ENCODE peak calls at places on chromosomes 11 and 22, in ten cellular contexts. Q is stimulated activated CD4-positive, alpha-beta T cell treated with anti-CD3 and anti-CD28 coated beads, Interleukin-12 subunit alpha, Interleukin-12 subunit beta, amount 100 ng/mL, for 48 hours; F is activated CD4-positive, alpha-beta T cell treated with anti-CD3 and anti-CD28 coated beads, Interleukin-2, amount 50 U/mL, for 24 hours; A is stimulated activated CD8-positive, alpha-beta memory T cell treated with anti-CD3 and anti-CD28 coated beads, Interleukin-4, amount 100 ng/mL, for 4 hours; B is A549; R is PC-3; T is fibroblast of pulmonary artery; L is HEK293T; C is HepG2; V is H7. E is an unnamed sample.

GRCh38 chr22:42831712-42832111 is 25.4 kb downstream of the ARFGAP3 start:
- DNase-seq in F (no peak), B (no peak), R (no peak), V (no peak), L (no peak), A (no peak), C (no peak), Q (no peak), T (no peak), E (no peak)

GRCh38 chr11:108093128-108093904 is 28.1 kb upstream of the ACAT1 start:
- DNase-seq in T (no peak), F (no peak), R (peak), B (no peak), L (no peak), V (no peak), C (no peak), Q (no peak), A (no peak), E (no peak)

GRCh38 chr22:25083414-25084166 is 116.1 kb upstream of the CRYBB3 start:
- DNase-seq in V (peak), C (peak), T (no peak), R (no peak), Q (no peak), A (no peak), F (no peak), B (no peak), L (no peak), E (no peak)

GRCh38 chr11:113148652-113149051 is 165.7 kb upstream of the TTC12 start:
- DNase-seq in R (no peak), B (no peak), C (no peak), V (peak), T (no peak), L (no peak), Q (no peak), F (no peak), A (no peak), E (no peak)

GRCh38 chr11:46295312-46295995 is 18.0 kb downstream of the CREB3L1 start:
- DNase-seq in A (peak), Q (peak), L (peak), R (no peak), B (no peak), C (peak), F (peak), V (peak), T (peak), E (peak)

GRCh38 chr11:35242843-35243242 is 103.9 kb downstream of the CD44 start:
- DNase-seq in Q (no peak), A (no peak), L (no peak), F (no peak), B (no peak), C (no peak), V (no peak), T (no peak), R (no peak), E (no peak)

GRCh38 chr11:114162719-114163123 is 103.2 kb downstream of the ZBTB16 start:
- DNase-seq in Q (no peak), T (peak), B (peak), C (no peak), L (peak), A (no peak), V (no peak), R (peak), F (no peak), E (peak)

GRCh38 chr11:72239296-72239848 is 4.6 kb downstream of the PHOX2A start:
- DNase-seq in T (peak), B (no peak), A (no peak), C (no peak), V (no peak), L (no peak), F (no peak), Q (no peak), R (peak), E (no peak)

GRCh38 chr11:12224537-12224893 is 114.1 kb downstream of the MICAL2 start:
- DNase-seq in F (peak), A (peak), C (no peak), Q (peak), L (no peak), V (no peak), R (peak), B (no peak), T (peak), E (peak)

GRCh38 chr11:235180-235997 is 753 bp downstream of the SIRT3 start:
- DNase-seq in T (peak), A (peak), L (no peak), R (no peak), F (peak), C (no peak), B (no peak), V (no peak), Q (no peak), E (no peak)